ENCODE peak calls at places on chromosomes 11 and 22, in six cellular contexts. Z is left lung, P is adrenal gland, G is substantia nigra, U is heart left ventricle, A is endothelial cell of umbilical vein. M is an unnamed sample.

GRCh38 chr11:36567684-36568083 is at the start of gene RAG1:
- DNase-seq in Z (no peak), P (no peak), G (no peak), U (no peak), A (no peak), M (no peak)

GRCh38 chr11:66701432-66702240 is 23.9 kb upstream of the RBM4B start:
- DNase-seq in Z (no peak), P (peak; percentile 74), G (no peak), U (no peak), A (no peak), M (no peak)

GRCh38 chr11:11973866-11974265 is 34.6 kb downstream of the DKK3 start:
- DNase-seq in Z (no peak), P (no peak), G (no peak), U (no peak), A (no peak), M (no peak)

GRCh38 chr22:19176175-19176630 is 2.3 kb downstream of the SLC25A1 start:
- DNase-seq in Z (no peak), P (no peak), G (no peak), U (no peak), A (no peak), M (no peak)

GRCh38 chr11:109939176-109939810 is 153.9 kb upstream of the ZC3H12C start:
- DNase-seq in Z (no peak), P (peak; percentile 71), G (peak; percentile 30), U (peak; percentile 22), A (peak; percentile 80), M (no peak)

GRCh38 chr22:19757985-19758895 is 2.3 kb upstream of the TBX1 start:
- DNase-seq in Z (no peak), P (no peak), G (no peak), U (no peak), A (no peak), M (no peak)

GRCh38 chr11:32838505-32839274 is 9.0 kb downstream of the PRRG4 start:
- DNase-seq in Z (no peak), P (no peak), G (no peak), U (no peak), A (no peak), M (no peak)

GRCh38 chr11:131664246-131664645 is 293.8 kb downstream of the NTM start:
- DNase-seq in Z (no peak), P (no peak), G (no peak), U (no peak), A (no peak), M (no peak)

GRCh38 chr11:124194696-124195418 is 11.7 kb downstream of the OR10D3 start:
- DNase-seq in Z (no peak), P (peak; percentile 73), G (no peak), U (peak; percentile 29), A (peak; percentile 79), M (peak; percentile 62)

GRCh38 chr22:35288116-35288515 is 11.6 kb upstream of the TOM1 start:
- DNase-seq in Z (no peak), P (no peak), G (no peak), U (no peak), A (no peak), M (no peak)

GRCh38 chr22:45952151-45952550 is 24.8 kb downstream of the WNT7B start:
- DNase-seq in Z (no peak), P (no peak), G (no peak), U (no peak), A (no peak), M (no peak)

GRCh38 chr22:20507253-20508066 is at the start of gene MED15:
- DNase-seq in Z (peak; percentile 93), P (peak; percentile 93), G (peak; percentile 90), U (peak; percentile 95), A (peak; percentile 87), M (peak; percentile 95)

GRCh38 chr22:17369553-17370035 is 334 bp downstream of the CECR2 start:
- DNase-seq in Z (peak; percentile 43), P (peak; percentile 4), G (no peak), U (peak; percentile 54), A (no peak), M (no peak)

GRCh38 chr11:112364962-112365481 is 104.4 kb upstream of the PLET1 start:
- DNase-seq in Z (no peak), P (no peak), G (no peak), U (no peak), A (peak; percentile 27), M (no peak)

GRCh38 chr11:131870305-131870704 is 499.9 kb downstream of the NTM start:
- DNase-seq in Z (no peak), P (no peak), G (no peak), U (no peak), A (no peak), M (no peak)

GRCh38 chr11:41955635-41956400 is 496.4 kb upstream of the LRRC4C start:
- DNase-seq in Z (no peak), P (no peak), G (no peak), U (no peak), A (no peak), M (no peak)

GRCh38 chr11:41950470-41951143 is 491.2 kb upstream of the LRRC4C start:
- DNase-seq in Z (no peak), P (no peak), G (no peak), U (no peak), A (no peak), M (no peak)

GRCh38 chr11:41954034-41954433 is 494.6 kb upstream of the LRRC4C start:
- DNase-seq in Z (no peak), P (no peak), G (no peak), U (no peak), A (no peak), M (no peak)
- H3K27ac ChIP-seq in Z (no peak overlapping the region), P (no peak overlapping the region), G (no peak overlapping the region), U (no peak overlapping the region), A (no peak overlapping the region), M (no peak overlapping the region)

DNA sequence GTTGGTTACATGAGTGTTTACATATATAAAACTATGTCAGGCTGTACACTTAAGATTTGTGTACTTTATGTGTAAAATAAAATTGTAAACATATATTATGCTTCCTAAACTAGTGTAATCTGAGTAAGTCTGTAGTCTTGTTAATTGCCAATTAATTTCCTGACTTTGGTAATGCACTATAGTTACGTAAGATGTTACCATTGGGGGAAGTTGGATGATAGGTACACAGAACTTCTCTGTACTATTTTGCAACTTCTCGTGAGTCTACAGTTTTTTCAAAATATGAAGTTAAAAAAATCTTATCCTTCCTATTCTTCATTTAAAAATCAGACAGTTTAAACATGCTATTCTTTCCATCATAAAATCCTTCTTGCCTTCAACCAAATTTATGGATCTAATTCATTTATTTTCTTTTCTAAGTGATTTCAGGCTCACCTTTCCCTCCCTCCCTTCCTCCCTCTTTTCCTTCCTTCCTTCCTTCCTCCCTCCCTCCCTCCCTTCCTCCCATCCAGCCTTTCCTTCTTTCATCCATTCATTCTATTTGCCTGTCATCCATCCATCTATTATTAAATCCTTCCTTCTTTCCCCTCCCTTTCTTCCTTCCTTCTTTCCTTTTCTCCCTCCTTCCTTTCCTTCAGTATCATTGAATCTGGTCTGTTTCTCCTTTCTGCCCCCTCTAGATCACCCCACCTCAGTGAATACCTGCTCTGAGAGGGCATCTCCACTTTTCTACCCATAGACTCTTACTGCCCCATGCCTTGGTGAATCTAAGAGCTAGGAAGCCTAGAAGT is 22.1 kb upstream of the ASCC2 start:
- DNase-seq in Z (no peak), P (no peak), G (no peak), U (no peak), A (no peak), M (no peak)
- H3K27ac ChIP-seq in Z (peak overlapping the region; percentile 79), P (no peak overlapping the region), G (no peak overlapping the region), U (peak overlapping the region; percentile 60), A (no peak overlapping the region), M (no peak overlapping the region)

GRCh38 chr22:47593911-47594311 is 831.5 kb downstream of the TBC1D22A start:
- DNase-seq in Z (no peak), P (no peak), G (no peak), U (no peak), A (no peak), M (peak; percentile 11)

GRCh38 chr22:47595122-47595521 is 832.7 kb downstream of the TBC1D22A start:
- DNase-seq in Z (no peak), P (no peak), G (no peak), U (no peak), A (no peak), M (peak; percentile 0)

GRCh38 chr22:47598864-47599263 is 836.4 kb downstream of the TBC1D22A start:
- DNase-seq in Z (no peak), P (no peak), G (no peak), U (no peak), A (no peak), M (no peak)

GRCh38 chr22:47597041-47597440 is 834.6 kb downstream of the TBC1D22A start:
- DNase-seq in Z (no peak), P (no peak), G (no peak), U (no peak), A (no peak), M (no peak)

DNA sequence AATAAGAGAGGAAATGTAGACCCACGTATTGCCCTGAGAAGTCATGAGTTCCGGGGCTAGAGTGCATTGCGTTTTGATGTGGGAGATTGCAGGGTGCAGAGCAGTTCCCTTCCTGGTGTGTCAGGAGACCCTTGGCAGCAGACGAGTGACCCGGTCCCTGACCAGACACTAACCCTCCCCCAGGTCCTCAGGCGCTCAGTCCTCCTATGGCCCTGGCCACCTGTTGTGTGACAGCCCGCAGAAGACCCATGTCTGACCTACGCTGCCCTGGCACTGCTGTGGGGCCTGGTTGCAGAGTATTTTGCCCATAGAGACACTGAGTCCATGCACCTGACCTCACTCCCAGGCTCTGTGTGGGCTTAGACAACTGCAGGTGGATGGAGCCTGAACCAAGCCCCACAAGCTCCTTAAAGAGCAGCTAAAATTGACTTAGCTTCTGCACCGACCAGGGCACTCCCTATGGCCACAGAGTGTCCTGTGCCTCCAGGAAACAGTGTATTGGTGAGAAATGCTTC is 833.8 kb downstream of the TBC1D22A start:
- DNase-seq in Z (no peak), P (no peak), G (no peak), U (no peak), A (no peak), M (no peak)
- H3K27ac ChIP-seq in Z (no peak overlapping the region), P (no peak overlapping the region), G (no peak overlapping the region), U (no peak overlapping the region), A (no peak overlapping the region), M (no peak overlapping the region)

DNA sequence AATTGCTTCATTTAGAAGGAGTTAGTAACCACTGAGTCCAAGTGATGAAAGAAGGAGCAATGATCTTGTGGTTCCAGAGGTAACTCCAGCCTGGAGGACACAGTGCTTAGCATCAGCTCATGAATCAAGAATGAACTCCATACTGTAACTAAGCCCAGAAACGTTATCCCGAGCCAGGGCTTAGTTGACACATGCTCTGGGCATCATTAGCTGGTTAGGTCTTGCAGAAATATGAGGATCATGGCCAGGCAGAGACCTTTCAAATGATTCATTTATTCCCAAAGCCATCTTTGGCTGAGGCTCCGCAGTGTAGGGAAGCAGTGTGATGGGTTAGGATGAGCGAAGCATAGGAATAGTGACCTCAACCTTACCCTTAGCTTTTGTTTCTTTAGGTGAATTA is 277.4 kb downstream of the FAM76B start:
- DNase-seq in Z (peak; percentile 34), P (peak; percentile 66), G (no peak), U (no peak), A (no peak), M (peak; percentile 81)
- H3K27ac ChIP-seq in Z (peak overlapping the region; percentile 2), P (peak overlapping the region; percentile 82), G (no peak overlapping the region), U (no peak overlapping the region), A (no peak overlapping the region), M (peak overlapping the region; percentile 61)

DNA sequence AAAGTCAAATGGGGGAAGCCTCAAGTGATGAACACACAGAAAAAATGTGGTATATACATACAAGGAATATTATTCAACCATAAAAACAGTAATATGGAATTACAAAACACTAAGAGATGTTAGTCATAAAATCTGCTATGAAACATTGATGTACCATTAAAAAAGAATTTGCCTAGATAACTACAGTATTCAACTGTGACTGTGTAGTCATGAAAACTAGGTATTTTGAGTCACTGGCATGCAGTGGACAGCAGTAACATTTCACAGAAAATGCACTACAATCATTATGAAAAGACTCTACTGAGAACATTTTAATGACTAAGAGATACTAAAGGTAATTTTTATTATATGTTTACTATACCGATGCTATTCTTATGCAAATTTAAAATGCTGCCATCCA is 11.7 kb downstream of the ZNF195 start:
- DNase-seq in Z (no peak), P (no peak), G (no peak), U (no peak), A (no peak), M (no peak)
- H3K27ac ChIP-seq in Z (no peak overlapping the region), P (no peak overlapping the region), G (no peak overlapping the region), U (no peak overlapping the region), A (no peak overlapping the region), M (no peak overlapping the region)